ENCODE peak calls at places on chromosomes 16 and 17, in four cellular contexts. S is K562, A is GM12891, R is GM12878. P is an unnamed sample.
A peak's percentile ranks its signal among the peaks of the same experiment; 100 is the strongest.

GRCh38 chr17:76408037-76408849 is 23.8 kb downstream of the SPHK1 start:
- DNase-seq in S (peak; percentile 52), A (peak; percentile 75), R (no peak), P (no peak)

GRCh38 chr16:4401510-4401909 is 14.9 kb downstream of the CORO7 start:
- DNase-seq in A (no peak), R (no peak), S (no peak), P (no peak)

GRCh38 chr16:52976539-52977167 is 76.0 kb downstream of the CHD9NB start:
- DNase-seq in S (no peak), R (no peak), A (peak; percentile 7), P (peak; percentile 4)

GRCh38 chr16:30437511-30438046 is 7.7 kb upstream of the DCTPP1 start:
- DNase-seq in R (no peak), S (no peak), A (no peak), P (no peak)

GRCh38 chr17:77828749-77829539 is 129.6 kb upstream of the TNRC6C start:
- DNase-seq in S (no peak), A (no peak), R (no peak), P (no peak)

GRCh38 chr16:57748596-57748995 is 13.0 kb downstream of the KATNB1 start:
- DNase-seq in S (no peak), A (no peak), R (no peak), P (no peak)

GRCh38 chr16:58046054-58046881 is 20.7 kb downstream of the MMP15 start:
- DNase-seq in A (no peak), R (no peak), S (no peak), P (no peak)

GRCh38 chr17:5784791-5785190 is 200.5 kb upstream of the NLRP1 start:
- DNase-seq in S (no peak), A (no peak), R (no peak), P (no peak)

GRCh38 chr17:29195465-29196081 is 15.4 kb upstream of the MYO18A start:
- DNase-seq in A (no peak), R (no peak), S (no peak), P (peak; percentile 90)

GRCh38 chr16:21277927-21278706 is at the start of gene CRYM:
- DNase-seq in A (peak; percentile 64), R (no peak), S (peak; percentile 85), P (no peak)

GRCh38 chr16:81818514-81819304 is 39.6 kb downstream of the PLCG2 start:
- DNase-seq in S (no peak), A (no peak), R (no peak), P (no peak)

GRCh38 chr16:77585852-77586251 is 136.5 kb upstream of the NUDT7 start:
- DNase-seq in R (no peak), A (no peak), S (no peak), P (no peak)

GRCh38 chr16:471353-472198 is 46.1 kb downstream of the RAB11FIP3 start:
- DNase-seq in R (no peak), A (no peak), S (no peak), P (no peak)

GRCh38 chr17:69047368-69048263 is 13.1 kb downstream of the ABCA9 start:
- DNase-seq in S (peak; percentile 70), R (no peak), A (no peak), P (peak; percentile 90)

GRCh38 chr17:15966879-15967248 is 21.9 kb downstream of the ADORA2B start:
- DNase-seq in S (peak; percentile 21), A (no peak), R (no peak), P (peak; percentile 33)

GRCh38 chr16:683396-684066 is 603 bp downstream of the JMJD8 start:
- DNase-seq in S (no peak), R (no peak), A (no peak), P (no peak)

GRCh38 chr16:89557936-89558490 is 2.5 kb upstream of the RPL13 start:
- DNase-seq in R (no peak), S (no peak), A (no peak), P (no peak)

GRCh38 chr17:14429084-14429483 is 128.2 kb downstream of the HS3ST3B1 start:
- DNase-seq in A (no peak), R (no peak), S (no peak), P (no peak)

GRCh38 chr16:19809121-19809635 is 75.5 kb downstream of the GPRC5B start:
- DNase-seq in R (no peak), A (no peak), S (no peak), P (peak; percentile 25)

GRCh38 chr17:4485676-4486646 is 12.7 kb upstream of the SPNS2 start:
- DNase-seq in R (no peak), S (no peak), A (peak; percentile 57), P (no peak)
- TF ChIP-seq SPI1 in R (no peak), S (no peak), A (no peak), P (no peak)

DNA sequence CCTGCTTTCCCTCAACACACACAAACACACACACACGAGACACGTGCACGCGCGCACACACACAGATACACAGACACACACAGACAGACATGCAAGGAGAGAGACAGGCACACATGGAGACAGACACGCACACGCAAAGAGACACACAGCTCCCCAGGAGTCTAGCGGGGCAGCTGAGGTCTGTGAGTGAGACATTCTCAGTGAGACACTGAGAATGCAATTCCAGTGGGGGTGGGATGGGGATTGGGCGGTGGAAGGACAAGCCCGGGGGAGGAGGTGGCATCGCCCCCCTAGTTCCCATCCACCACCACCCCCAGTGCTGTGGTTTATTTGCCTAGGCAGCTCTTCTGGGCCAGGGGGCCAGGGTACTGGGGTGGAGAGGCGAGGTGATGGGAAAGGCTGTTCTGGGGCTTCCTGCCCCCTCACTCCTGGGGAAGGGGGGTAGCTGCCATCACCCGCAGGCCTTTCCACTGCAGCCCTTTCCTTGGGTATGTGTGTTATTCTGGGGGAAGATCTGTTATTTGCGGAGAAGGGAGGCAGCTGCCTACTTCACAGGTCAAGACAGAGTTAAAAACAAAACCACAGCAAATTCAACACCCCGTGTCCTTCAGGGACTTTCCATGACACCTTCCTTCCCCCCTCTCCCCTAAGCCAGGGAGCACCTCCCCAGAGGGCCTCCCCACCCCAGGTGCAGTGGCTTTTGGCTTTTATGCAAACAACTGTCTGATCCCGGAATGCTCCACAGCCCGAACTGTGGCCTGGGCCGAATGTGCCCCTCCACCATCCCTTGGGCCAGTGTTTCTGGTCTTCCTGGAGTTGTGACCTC is 18.0 kb downstream of the GRB7 start:
- DNase-seq in A (no peak), S (no peak), R (peak; percentile 84), P (no peak)
- TF ChIP-seq SPI1 in A (no peak), S (no peak), R (peak; percentile 9), P (no peak)

GRCh38 chr16:67128417-67128816 is 18.7 kb downstream of the PHAF1 start:
- DNase-seq in S (no peak), R (no peak), A (no peak), P (no peak)
- TF ChIP-seq SPI1 in S (no peak), R (no peak), A (no peak), P (no peak)

DNA sequence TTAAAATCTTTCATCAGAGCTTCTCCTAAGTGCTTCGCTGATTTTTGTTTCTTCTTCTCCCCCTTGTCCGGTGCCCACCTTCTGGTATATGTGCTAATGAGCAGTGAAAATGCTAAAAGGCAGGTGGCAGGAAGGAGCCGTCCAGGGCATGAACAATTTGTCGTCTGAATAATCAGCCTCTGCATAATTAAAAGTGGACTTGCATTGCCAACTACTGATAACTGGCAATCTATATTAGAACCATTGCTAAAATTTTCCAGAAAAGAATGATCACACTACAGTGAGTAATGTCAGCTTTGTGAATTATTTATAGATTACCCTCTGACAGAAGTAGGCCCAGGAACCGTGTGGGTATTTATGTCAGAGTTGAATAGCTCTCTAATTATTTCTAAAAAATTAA is 28.1 kb downstream of the SERPINF1 start:
- DNase-seq in R (no peak), A (no peak), S (no peak), P (no peak)
- TF ChIP-seq SPI1 in R (no peak), A (no peak), S (no peak), P (no peak)

GRCh38 chr16:71287454-71287853 is 1.7 kb downstream of the CMTR2 start:
- DNase-seq in R (no peak), S (no peak), A (no peak), P (no peak)
- TF ChIP-seq SPI1 in R (no peak), S (no peak), A (no peak), P (no peak)